ENCODE peak calls at places on chromosome 9, in five cellular contexts. A, O, W, J and T are unnamed samples.

GRCh38 chr9:91519520-91520270 is 96.1 kb upstream of the NFIL3 start:
- DNase-seq in A (no peak), J (no peak), O (no peak), W (no peak), T (no peak)

GRCh38 chr9:5418481-5418880 is 19.2 kb downstream of the PLGRKT start:
- DNase-seq in A (no peak), O (no peak), J (no peak), W (no peak), T (no peak)

GRCh38 chr9:98031935-98032334 is 24.6 kb upstream of the NANS start:
- DNase-seq in A (no peak), W (no peak), J (no peak), O (no peak), T (peak)

GRCh38 chr9:105686936-105687335 is 7.4 kb upstream of the TMEM38B start:
- DNase-seq in A (no peak), J (no peak), W (no peak), O (no peak), T (no peak)

GRCh38 chr9:77293949-77294348 is 116.6 kb downstream of the VPS13A start:
- DNase-seq in J (no peak), A (no peak), W (no peak), O (no peak), T (no peak)

GRCh38 chr9:87601175-87601574 is 103.5 kb downstream of the DAPK1 start:
- DNase-seq in W (peak), J (peak), O (no peak), A (no peak), T (no peak)

GRCh38 chr9:119412399-119412798 is 43.2 kb upstream of the BRINP1 start:
- DNase-seq in W (no peak), O (no peak), A (no peak), J (no peak), T (no peak)

GRCh38 chr9:18114559-18114958 is 359.4 kb upstream of the ADAMTSL1 start:
- DNase-seq in W (no peak), O (no peak), J (no peak), A (no peak), T (no peak)

GRCh38 chr9:129146441-129146933 is 31.6 kb downstream of the IER5L start:
- DNase-seq in J (no peak), W (no peak), O (no peak), A (peak), T (peak)

GRCh38 chr9:92151691-92152393 is 36.6 kb upstream of the SPTLC1 start:
- DNase-seq in A (peak), J (peak), O (no peak), W (no peak), T (peak)

GRCh38 chr9:113578877-113579269 is 115.3 kb downstream of the RGS3 start:
- DNase-seq in J (peak), O (no peak), A (peak), W (peak), T (peak)

GRCh38 chr9:98691890-98692289 is 16.8 kb downstream of the GABBR2 start:
- DNase-seq in W (no peak), A (no peak), J (no peak), O (no peak), T (no peak)

GRCh38 chr9:92668746-92669526 is 995 bp downstream of the IPPK start:
- DNase-seq in A (peak), J (no peak), O (no peak), W (peak), T (peak)

GRCh38 chr9:7432989-7433388 is 366.6 kb downstream of the DMAC1 start:
- DNase-seq in A (no peak), W (no peak), J (no peak), O (no peak), T (no peak)

GRCh38 chr9:111851536-111851935 is 45.1 kb upstream of the UGCG start:
- DNase-seq in J (no peak), O (no peak), W (no peak), A (no peak), T (no peak)

GRCh38 chr9:113463418-113464285 is at the start of gene RGS3:
- DNase-seq in W (peak), O (no peak), J (peak), A (peak), T (no peak)

GRCh38 chr9:93258419-93258817 is 74.5 kb downstream of the WNK2 start:
- DNase-seq in A (peak), O (no peak), W (no peak), J (no peak), T (no peak)

GRCh38 chr9:107174441-107174840 is 108.6 kb upstream of the RAD23B start:
- DNase-seq in W (no peak), O (no peak), J (no peak), A (no peak), T (peak)

GRCh38 chr9:97958812-97959511 is 21.0 kb upstream of the HEMGN start:
- DNase-seq in O (no peak), W (no peak), A (peak), J (no peak), T (peak)

GRCh38 chr9:130837002-130837511 is 2.0 kb downstream of the ABL1 start:
- DNase-seq in O (no peak), W (no peak), J (no peak), A (peak), T (peak)

GRCh38 chr9:122519376-122519775 is 435 bp downstream of the OR1J4 start:
- DNase-seq in O (no peak), W (no peak), A (no peak), J (no peak), T (no peak)

GRCh38 chr9:93091453-93092081 is 4.5 kb upstream of the CARD19 start:
- DNase-seq in A (peak), J (peak), W (no peak), O (no peak), T (peak)

GRCh38 chr9:13863112-13863511 is 450.8 kb downstream of the NFIB start:
- DNase-seq in W (peak), O (no peak), J (no peak), A (no peak), T (no peak)

GRCh38 chr9:90830977-90831376 is 29.4 kb downstream of the SYK start:
- DNase-seq in W (no peak), J (no peak), O (no peak), A (no peak), T (no peak)

GRCh38 chr9:81465468-81466002 is 223.8 kb downstream of the TLE1 start:
- DNase-seq in J (no peak), W (no peak), A (peak), O (no peak), T (peak)

GRCh38 chr9:1619915-1620705 is 395.0 kb upstream of the SMARCA2 start:
- DNase-seq in O (no peak), W (no peak), A (no peak), J (no peak), T (no peak)

GRCh38 chr9:92392690-92393089 is 11.7 kb downstream of the OGN start:
- DNase-seq in W (no peak), O (no peak), J (no peak), A (peak), T (no peak)

GRCh38 chr9:128554155-128554862 is 1.9 kb downstream of the SPTAN1 start:
- DNase-seq in W (peak), A (peak), J (peak), O (no peak), T (peak)

GRCh38 chr9:28443461-28443860 is 870.2 kb upstream of the C9orf72 start:
- DNase-seq in A (no peak), J (no peak), W (no peak), O (no peak), T (no peak)

GRCh38 chr9:13143281-13143680 is 136.2 kb downstream of the MPDZ start:
- DNase-seq in J (no peak), A (no peak), O (no peak), W (no peak), T (no peak)

GRCh38 chr9:88818495-88819201 is 172.6 kb upstream of the S1PR3 start:
- DNase-seq in A (peak), W (no peak), J (no peak), O (no peak), T (peak)

GRCh38 chr9:123996731-123997421 is 14.7 kb upstream of the LHX2 start:
- DNase-seq in O (no peak), W (no peak), J (no peak), A (no peak), T (peak)

GRCh38 chr9:98795295-98795955 is 930 bp downstream of the ANKS6 start:
- DNase-seq in J (no peak), A (peak), W (no peak), O (no peak), T (no peak)

GRCh38 chr9:135252980-135253304 is 165.5 kb downstream of the OLFM1 start:
- DNase-seq in O (no peak), A (peak), W (no peak), J (no peak), T (no peak)

GRCh38 chr9:135249711-135250110 is 162.2 kb downstream of the OLFM1 start:
- DNase-seq in O (no peak), A (peak), W (no peak), J (no peak), T (no peak)

GRCh38 chr9:135251996-135252760 is 164.7 kb downstream of the OLFM1 start:
- DNase-seq in O (no peak), J (no peak), A (peak), W (no peak), T (no peak)

GRCh38 chr9:135253305-135254004 is 166.0 kb downstream of the OLFM1 start:
- DNase-seq in A (peak), O (no peak), W (no peak), J (no peak), T (no peak)

GRCh38 chr9:135251331-135251761 is 163.9 kb downstream of the OLFM1 start:
- DNase-seq in J (no peak), W (no peak), O (no peak), A (peak), T (no peak)
- H3K4me3 ChIP-seq in J (no peak), W (no peak), O (no peak), A (no peak), T (no peak)

GRCh38 chr9:69145148-69145547 is 28.9 kb upstream of the TJP2 start:
- DNase-seq in J (no peak), W (no peak), O (no peak), A (no peak), T (peak)

GRCh38 chr9:69139596-69139995 is 34.5 kb upstream of the TJP2 start:
- DNase-seq in A (no peak), J (no peak), W (no peak), O (no peak), T (no peak)

GRCh38 chr9:69140123-69140741 is 33.8 kb upstream of the TJP2 start:
- DNase-seq in A (no peak), O (no peak), W (no peak), J (no peak), T (no peak)

GRCh38 chr9:69143291-69143690 is 30.8 kb upstream of the TJP2 start:
- DNase-seq in A (no peak), O (no peak), J (no peak), W (no peak), T (no peak)

GRCh38 chr9:69141851-69142250 is 32.2 kb upstream of the TJP2 start:
- DNase-seq in A (no peak), W (no peak), O (no peak), J (no peak), T (no peak)
- TF ChIP-seq CTCF in A (no peak), W (no peak), O (no peak), J (no peak), T (no peak)

DNA sequence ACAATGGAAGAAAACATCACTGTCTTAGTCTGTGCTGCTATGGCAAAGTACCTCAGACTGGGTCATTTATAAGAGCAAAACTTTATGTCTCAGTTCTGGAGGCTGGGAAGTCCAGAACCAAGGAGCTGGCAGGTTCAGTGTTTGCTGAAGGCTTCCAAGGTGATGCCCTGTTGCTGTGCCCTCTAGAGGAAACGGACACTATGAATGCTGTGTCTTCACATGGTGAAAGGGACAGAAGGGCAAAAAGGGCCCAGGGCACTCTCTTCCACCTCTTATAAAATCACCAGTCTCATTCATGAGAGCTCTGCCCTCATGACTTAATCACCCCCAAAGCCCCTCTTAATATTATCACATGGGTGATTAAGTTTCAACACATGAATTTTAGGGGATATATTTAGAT is 143.5 kb downstream of the FANCC start:
- DNase-seq in J (no peak), W (no peak), O (no peak), A (no peak), T (no peak)
- H3K4me3 ChIP-seq in J (no peak), W (no peak), O (no peak), A (no peak), T (no peak)

DNA sequence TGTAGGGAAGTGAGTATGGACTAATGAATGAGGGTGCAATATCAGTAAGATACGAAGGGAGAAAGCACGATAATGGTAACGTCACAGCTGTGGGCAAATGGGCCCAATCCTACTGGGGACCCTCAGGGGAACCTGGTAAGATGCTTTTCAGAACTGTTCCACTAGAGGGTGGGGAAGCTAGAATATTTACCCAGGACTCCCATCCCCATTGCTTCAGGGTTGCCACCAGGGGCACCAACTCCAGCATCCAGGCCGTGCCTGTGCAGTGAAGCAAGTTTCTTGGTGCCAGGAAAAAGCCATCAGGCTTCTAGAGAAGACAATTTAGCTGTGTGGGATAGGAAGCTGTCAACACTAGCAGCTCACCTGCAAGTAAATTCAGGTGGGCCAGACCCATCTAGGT is 409.3 kb downstream of the AGTPBP1 start:
- DNase-seq in W (no peak), O (no peak), A (no peak), J (no peak), T (no peak)
- TF ChIP-seq CTCF in W (no peak), O (no peak), A (no peak), J (no peak), T (no peak)

GRCh38 chr9:136901516-136902258 is 15.4 kb downstream of the TRAF2 start:
- DNase-seq in W (peak), O (no peak), A (peak), J (peak), T (peak)

GRCh38 chr9:136902259-136902821 is 16.0 kb downstream of the TRAF2 start:
- DNase-seq in O (no peak), J (peak), W (peak), A (peak), T (peak)

GRCh38 chr9:136899196-136899595 is 12.9 kb downstream of the TRAF2 start:
- DNase-seq in O (no peak), A (peak), W (peak), J (no peak), T (no peak)

GRCh38 chr9:136900556-136900955 is 14.2 kb downstream of the TRAF2 start:
- DNase-seq in A (peak), W (no peak), J (no peak), O (no peak), T (no peak)

GRCh38 chr9:136900988-136901515 is 14.7 kb downstream of the TRAF2 start:
- DNase-seq in A (peak), O (no peak), W (no peak), J (peak), T (peak)
- H3K4me3 ChIP-seq in A (no peak), O (no peak), W (no peak), J (no peak), T (no peak)

DNA sequence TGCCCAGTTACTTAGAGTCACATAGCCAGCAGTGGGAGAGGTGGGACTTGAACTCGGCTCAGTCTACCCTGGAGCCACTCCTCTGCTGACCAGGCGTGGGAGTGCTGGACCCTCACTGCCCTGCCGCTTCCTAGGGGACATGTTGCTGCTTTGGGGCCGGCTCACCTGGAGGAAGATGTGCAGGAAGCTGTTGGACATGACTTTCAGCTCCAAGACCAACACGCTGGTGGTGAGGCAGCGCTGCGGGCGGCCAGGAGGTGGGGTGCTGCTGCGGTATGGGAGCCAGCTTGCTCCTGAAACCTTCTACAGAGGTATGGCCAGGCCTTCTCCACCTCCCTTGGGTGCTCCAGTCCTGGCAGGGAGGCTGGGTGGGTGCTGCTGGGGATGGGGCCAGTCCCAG is 3.4 kb upstream of the CACFD1 start:
- DNase-seq in J (no peak), W (no peak), A (no peak), O (no peak), T (no peak)
- TF ChIP-seq CTCF in J (no peak), W (no peak), A (no peak), O (peak), T (no peak)

DNA sequence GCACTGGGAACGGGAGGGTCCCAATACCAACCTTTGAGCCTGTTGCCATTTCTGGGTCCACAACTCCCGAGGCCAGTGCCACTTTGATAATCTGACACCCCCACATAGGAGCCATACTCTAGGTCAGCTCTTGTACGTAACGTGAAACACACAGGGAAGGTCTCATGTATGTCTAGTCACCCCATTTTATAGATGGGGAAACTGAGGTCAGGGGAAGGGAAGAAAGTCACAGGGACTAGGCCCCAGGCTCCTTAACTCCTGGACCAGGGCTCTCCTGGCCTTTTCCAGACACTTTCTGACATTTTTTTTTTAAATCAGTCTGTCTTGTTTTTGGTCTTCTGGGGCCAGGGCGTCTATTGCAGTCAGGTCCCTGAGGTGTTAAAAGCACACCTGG is 80.3 kb upstream of the SLC25A51 start:
- DNase-seq in A (peak), O (no peak), W (no peak), J (no peak), T (no peak)
- H3K4me3 ChIP-seq in A (no peak), O (no peak), W (no peak), J (no peak), T (no peak)